ENCODE peak calls at places on chromosomes 16 and 17, in nine cellular contexts. One of them, this sample, is unnamed.

GRCh38 chr16:86387461-86388440 is 122.6 kb upstream of the FOXF1 start:
- DNase-seq in tibial artery: no peak
- DNase-seq in SIG-M5: peak; percentile 37
- DNase-seq in HuH-7.5: no peak
- DNase-seq in activated CD8-positive, alpha-beta T cell treated with anti-CD3 and anti-CD28 coated beads, Interleukin-2, amount 10 ng/mL, durations not matched to agents 7 days and 5 days: no peak
- DNase-seq in substantia nigra: no peak
- DNase-seq in omental fat pad: no peak
- DNase-seq in IMR-90: peak; percentile 100
- DNase-seq in activated CD4-positive, alpha-beta T cell treated with anti-CD3 and anti-CD28 coated beads, Interleukin-2, amount 50 U/mL, for 1 hour: no peak
- DNase-seq in this sample: no peak

GRCh38 chr16:81238296-81239011 is at the start of gene BCO1:
- DNase-seq in activated CD4-positive, alpha-beta T cell treated with anti-CD3 and anti-CD28 coated beads, Interleukin-2, amount 50 U/mL, for 1 hour: no peak
- DNase-seq in SIG-M5: no peak
- DNase-seq in tibial artery: no peak
- DNase-seq in activated CD8-positive, alpha-beta T cell treated with anti-CD3 and anti-CD28 coated beads, Interleukin-2, amount 10 ng/mL, durations not matched to agents 7 days and 5 days: no peak
- DNase-seq in IMR-90: peak; percentile 66
- DNase-seq in substantia nigra: peak; percentile 6
- DNase-seq in HuH-7.5: no peak
- DNase-seq in omental fat pad: no peak
- DNase-seq in this sample: peak; percentile 35

GRCh38 chr17:41464682-41465081 is 2.5 kb downstream of the KRT32 start:
- DNase-seq in activated CD4-positive, alpha-beta T cell treated with anti-CD3 and anti-CD28 coated beads, Interleukin-2, amount 50 U/mL, for 1 hour: no peak
- DNase-seq in activated CD8-positive, alpha-beta T cell treated with anti-CD3 and anti-CD28 coated beads, Interleukin-2, amount 10 ng/mL, durations not matched to agents 7 days and 5 days: no peak
- DNase-seq in HuH-7.5: no peak
- DNase-seq in tibial artery: peak; percentile 80
- DNase-seq in IMR-90: peak; percentile 91
- DNase-seq in SIG-M5: no peak
- DNase-seq in omental fat pad: peak; percentile 38
- DNase-seq in substantia nigra: no peak
- DNase-seq in this sample: no peak

GRCh38 chr16:74160759-74161158 is 135.9 kb upstream of the PSMD7 start:
- DNase-seq in substantia nigra: no peak
- DNase-seq in SIG-M5: no peak
- DNase-seq in IMR-90: no peak
- DNase-seq in tibial artery: no peak
- DNase-seq in activated CD4-positive, alpha-beta T cell treated with anti-CD3 and anti-CD28 coated beads, Interleukin-2, amount 50 U/mL, for 1 hour: no peak
- DNase-seq in activated CD8-positive, alpha-beta T cell treated with anti-CD3 and anti-CD28 coated beads, Interleukin-2, amount 10 ng/mL, durations not matched to agents 7 days and 5 days: no peak
- DNase-seq in HuH-7.5: no peak
- DNase-seq in omental fat pad: no peak
- DNase-seq in this sample: no peak

GRCh38 chr17:74466111-74466784 is at the start of gene CD300A:
- DNase-seq in SIG-M5: no peak
- DNase-seq in IMR-90: no peak
- DNase-seq in activated CD8-positive, alpha-beta T cell treated with anti-CD3 and anti-CD28 coated beads, Interleukin-2, amount 10 ng/mL, durations not matched to agents 7 days and 5 days: no peak
- DNase-seq in omental fat pad: no peak
- DNase-seq in substantia nigra: peak; percentile 34
- DNase-seq in HuH-7.5: no peak
- DNase-seq in tibial artery: no peak
- DNase-seq in activated CD4-positive, alpha-beta T cell treated with anti-CD3 and anti-CD28 coated beads, Interleukin-2, amount 50 U/mL, for 1 hour: peak; percentile 14
- DNase-seq in this sample: no peak

GRCh38 chr17:47678196-47678595 is 15.8 kb upstream of the TBKBP1 start:
- DNase-seq in tibial artery: no peak
- DNase-seq in substantia nigra: no peak
- DNase-seq in activated CD8-positive, alpha-beta T cell treated with anti-CD3 and anti-CD28 coated beads, Interleukin-2, amount 10 ng/mL, durations not matched to agents 7 days and 5 days: no peak
- DNase-seq in activated CD4-positive, alpha-beta T cell treated with anti-CD3 and anti-CD28 coated beads, Interleukin-2, amount 50 U/mL, for 1 hour: no peak
- DNase-seq in SIG-M5: no peak
- DNase-seq in omental fat pad: no peak
- DNase-seq in HuH-7.5: no peak
- DNase-seq in IMR-90: no peak
- DNase-seq in this sample: no peak

GRCh38 chr16:48492131-48492530 is 106.9 kb upstream of the SIAH1 start:
- DNase-seq in tibial artery: no peak
- DNase-seq in SIG-M5: no peak
- DNase-seq in omental fat pad: no peak
- DNase-seq in HuH-7.5: no peak
- DNase-seq in activated CD4-positive, alpha-beta T cell treated with anti-CD3 and anti-CD28 coated beads, Interleukin-2, amount 50 U/mL, for 1 hour: no peak
- DNase-seq in activated CD8-positive, alpha-beta T cell treated with anti-CD3 and anti-CD28 coated beads, Interleukin-2, amount 10 ng/mL, durations not matched to agents 7 days and 5 days: no peak
- DNase-seq in substantia nigra: no peak
- DNase-seq in IMR-90: peak; percentile 63
- DNase-seq in this sample: no peak

GRCh38 chr16:58029410-58029809 is 3.9 kb downstream of the MMP15 start:
- DNase-seq in activated CD8-positive, alpha-beta T cell treated with anti-CD3 and anti-CD28 coated beads, Interleukin-2, amount 10 ng/mL, durations not matched to agents 7 days and 5 days: no peak
- DNase-seq in omental fat pad: no peak
- DNase-seq in tibial artery: no peak
- DNase-seq in IMR-90: no peak
- DNase-seq in SIG-M5: no peak
- DNase-seq in substantia nigra: no peak
- DNase-seq in activated CD4-positive, alpha-beta T cell treated with anti-CD3 and anti-CD28 coated beads, Interleukin-2, amount 50 U/mL, for 1 hour: no peak
- DNase-seq in HuH-7.5: no peak
- DNase-seq in this sample: no peak

GRCh38 chr16:87435399-87436224 is 43.5 kb downstream of the MAP1LC3B start:
- DNase-seq in SIG-M5: no peak
- DNase-seq in activated CD8-positive, alpha-beta T cell treated with anti-CD3 and anti-CD28 coated beads, Interleukin-2, amount 10 ng/mL, durations not matched to agents 7 days and 5 days: no peak
- DNase-seq in omental fat pad: no peak
- DNase-seq in IMR-90: peak; percentile 97
- DNase-seq in substantia nigra: no peak
- DNase-seq in HuH-7.5: no peak
- DNase-seq in tibial artery: peak; percentile 37
- DNase-seq in activated CD4-positive, alpha-beta T cell treated with anti-CD3 and anti-CD28 coated beads, Interleukin-2, amount 50 U/mL, for 1 hour: no peak
- DNase-seq in this sample: no peak

GRCh38 chr17:11598274-11599221 is at the start of gene DNAH9:
- DNase-seq in HuH-7.5: no peak
- DNase-seq in SIG-M5: no peak
- DNase-seq in substantia nigra: peak; percentile 71
- DNase-seq in activated CD8-positive, alpha-beta T cell treated with anti-CD3 and anti-CD28 coated beads, Interleukin-2, amount 10 ng/mL, durations not matched to agents 7 days and 5 days: peak; percentile 25
- DNase-seq in activated CD4-positive, alpha-beta T cell treated with anti-CD3 and anti-CD28 coated beads, Interleukin-2, amount 50 U/mL, for 1 hour: peak; percentile 1
- DNase-seq in IMR-90: no peak
- DNase-seq in omental fat pad: peak; percentile 94
- DNase-seq in tibial artery: peak; percentile 95
- DNase-seq in this sample: peak; percentile 66

GRCh38 chr16:62021295-62021694 is 14.9 kb downstream of the CDH8 start:
- DNase-seq in SIG-M5: no peak
- DNase-seq in omental fat pad: no peak
- DNase-seq in substantia nigra: no peak
- DNase-seq in IMR-90: no peak
- DNase-seq in activated CD8-positive, alpha-beta T cell treated with anti-CD3 and anti-CD28 coated beads, Interleukin-2, amount 10 ng/mL, durations not matched to agents 7 days and 5 days: no peak
- DNase-seq in tibial artery: no peak
- DNase-seq in HuH-7.5: no peak
- DNase-seq in activated CD4-positive, alpha-beta T cell treated with anti-CD3 and anti-CD28 coated beads, Interleukin-2, amount 50 U/mL, for 1 hour: no peak
- DNase-seq in this sample: no peak

GRCh38 chr17:74192950-74193781 is 10.3 kb upstream of the RPL38 start:
- DNase-seq in HuH-7.5: no peak
- DNase-seq in activated CD8-positive, alpha-beta T cell treated with anti-CD3 and anti-CD28 coated beads, Interleukin-2, amount 10 ng/mL, durations not matched to agents 7 days and 5 days: no peak
- DNase-seq in SIG-M5: no peak
- DNase-seq in activated CD4-positive, alpha-beta T cell treated with anti-CD3 and anti-CD28 coated beads, Interleukin-2, amount 50 U/mL, for 1 hour: no peak
- DNase-seq in tibial artery: peak; percentile 77
- DNase-seq in IMR-90: no peak
- DNase-seq in substantia nigra: peak; percentile 36
- DNase-seq in omental fat pad: no peak
- DNase-seq in this sample: peak; percentile 75

GRCh38 chr16:12767897-12768296 is 35.8 kb downstream of the CPPED1 start:
- DNase-seq in activated CD8-positive, alpha-beta T cell treated with anti-CD3 and anti-CD28 coated beads, Interleukin-2, amount 10 ng/mL, durations not matched to agents 7 days and 5 days: no peak
- DNase-seq in omental fat pad: no peak
- DNase-seq in HuH-7.5: no peak
- DNase-seq in substantia nigra: no peak
- DNase-seq in IMR-90: no peak
- DNase-seq in SIG-M5: no peak
- DNase-seq in activated CD4-positive, alpha-beta T cell treated with anti-CD3 and anti-CD28 coated beads, Interleukin-2, amount 50 U/mL, for 1 hour: no peak
- DNase-seq in tibial artery: no peak
- DNase-seq in this sample: no peak

GRCh38 chr17:37788531-37788930 is 43.7 kb upstream of the HNF1B start:
- DNase-seq in SIG-M5: no peak
- DNase-seq in activated CD4-positive, alpha-beta T cell treated with anti-CD3 and anti-CD28 coated beads, Interleukin-2, amount 50 U/mL, for 1 hour: no peak
- DNase-seq in tibial artery: no peak
- DNase-seq in HuH-7.5: no peak
- DNase-seq in substantia nigra: no peak
- DNase-seq in omental fat pad: no peak
- DNase-seq in IMR-90: no peak
- DNase-seq in activated CD8-positive, alpha-beta T cell treated with anti-CD3 and anti-CD28 coated beads, Interleukin-2, amount 10 ng/mL, durations not matched to agents 7 days and 5 days: no peak
- DNase-seq in this sample: no peak

GRCh38 chr17:1905190-1905919 is 75.5 kb downstream of the RPA1 start:
- DNase-seq in SIG-M5: no peak
- DNase-seq in activated CD4-positive, alpha-beta T cell treated with anti-CD3 and anti-CD28 coated beads, Interleukin-2, amount 50 U/mL, for 1 hour: no peak
- DNase-seq in substantia nigra: no peak
- DNase-seq in activated CD8-positive, alpha-beta T cell treated with anti-CD3 and anti-CD28 coated beads, Interleukin-2, amount 10 ng/mL, durations not matched to agents 7 days and 5 days: no peak
- DNase-seq in omental fat pad: no peak
- DNase-seq in IMR-90: no peak
- DNase-seq in tibial artery: no peak
- DNase-seq in HuH-7.5: no peak
- DNase-seq in this sample: peak; percentile 16

GRCh38 chr16:2296662-2297505 is 29.0 kb upstream of the RNPS1 start:
- DNase-seq in activated CD8-positive, alpha-beta T cell treated with anti-CD3 and anti-CD28 coated beads, Interleukin-2, amount 10 ng/mL, durations not matched to agents 7 days and 5 days: peak; percentile 63
- DNase-seq in omental fat pad: no peak
- DNase-seq in IMR-90: no peak
- DNase-seq in SIG-M5: no peak
- DNase-seq in substantia nigra: peak; percentile 0
- DNase-seq in activated CD4-positive, alpha-beta T cell treated with anti-CD3 and anti-CD28 coated beads, Interleukin-2, amount 50 U/mL, for 1 hour: no peak
- DNase-seq in tibial artery: no peak
- DNase-seq in HuH-7.5: peak; percentile 53
- DNase-seq in this sample: peak; percentile 54